ENCODE peak calls at places on chromosomes 12 and 14, in six cellular contexts. One of them, this sample, is unnamed. For H3K4me1, the result is how much of the 10 kb centered on the place peaks cover.

GRCh38 chr14:60090864-60091519 is 731 bp upstream of the PCNX4 start:
- DNase-seq in body of pancreas: peak
- DNase-seq in thoracic aorta: no peak
- DNase-seq in K562: peak
- DNase-seq in A549: peak
- DNase-seq in fibroblast of lung: peak
- DNase-seq in this sample: peak

GRCh38 chr12:124392991-124393790 is 98.3 kb downstream of the RFLNA start:
- DNase-seq in thoracic aorta: peak
- DNase-seq in body of pancreas: peak
- DNase-seq in fibroblast of lung: peak
- DNase-seq in K562: no peak
- DNase-seq in A549: peak
- DNase-seq in this sample: peak

GRCh38 chr12:12379831-12380730 is 23.2 kb downstream of the BORCS5 start:
- DNase-seq in thoracic aorta: no peak
- DNase-seq in K562: no peak
- DNase-seq in body of pancreas: no peak
- DNase-seq in fibroblast of lung: peak
- DNase-seq in A549: no peak
- DNase-seq in this sample: no peak

GRCh38 chr12:89450922-89451321 is 73.7 kb downstream of the GALNT4 start:
- DNase-seq in A549: no peak
- DNase-seq in fibroblast of lung: peak
- DNase-seq in K562: no peak
- DNase-seq in thoracic aorta: no peak
- DNase-seq in body of pancreas: no peak
- DNase-seq in this sample: no peak

GRCh38 chr12:20602671-20603402 is 92.3 kb upstream of the SLCO1C1 start:
- DNase-seq in A549: peak
- DNase-seq in K562: no peak
- DNase-seq in fibroblast of lung: peak
- DNase-seq in body of pancreas: no peak
- DNase-seq in thoracic aorta: no peak
- DNase-seq in this sample: no peak

GRCh38 chr12:575129-575502 is 88.1 kb downstream of the NINJ2 start:
- DNase-seq in A549: no peak
- DNase-seq in thoracic aorta: no peak
- DNase-seq in K562: no peak
- DNase-seq in body of pancreas: no peak
- DNase-seq in fibroblast of lung: no peak
- DNase-seq in this sample: no peak

GRCh38 chr12:97760601-97761000 is 298.0 kb downstream of the RMST start:
- DNase-seq in body of pancreas: no peak
- DNase-seq in thoracic aorta: no peak
- DNase-seq in fibroblast of lung: no peak
- DNase-seq in A549: no peak
- DNase-seq in K562: no peak
- DNase-seq in this sample: no peak

GRCh38 chr12:98373019-98373554 is 142.3 kb upstream of the TMPO start:
- DNase-seq in A549: peak
- DNase-seq in thoracic aorta: no peak
- DNase-seq in body of pancreas: peak
- DNase-seq in fibroblast of lung: peak
- DNase-seq in K562: peak
- DNase-seq in this sample: no peak

GRCh38 chr14:89315493-89316456 is 101.3 kb downstream of the FOXN3 start:
- DNase-seq in K562: no peak
- DNase-seq in body of pancreas: no peak
- DNase-seq in fibroblast of lung: no peak
- DNase-seq in thoracic aorta: no peak
- DNase-seq in A549: no peak
- DNase-seq in this sample: no peak

GRCh38 chr12:9922429-9922828 is 9.7 kb downstream of the CLEC2A start:
- DNase-seq in thoracic aorta: no peak
- DNase-seq in K562: no peak
- DNase-seq in body of pancreas: no peak
- DNase-seq in fibroblast of lung: no peak
- DNase-seq in A549: no peak
- DNase-seq in this sample: no peak

GRCh38 chr14:67941456-67942018 is 122.0 kb downstream of the RAD51B start:
- DNase-seq in thoracic aorta: no peak
- DNase-seq in K562: no peak
- DNase-seq in fibroblast of lung: peak
- DNase-seq in body of pancreas: no peak
- DNase-seq in A549: peak
- DNase-seq in this sample: no peak

GRCh38 chr14:61188196-61188595 is 92.9 kb downstream of the TMEM30B start:
- DNase-seq in thoracic aorta: no peak
- DNase-seq in A549: peak
- DNase-seq in body of pancreas: no peak
- DNase-seq in K562: no peak
- DNase-seq in fibroblast of lung: peak
- DNase-seq in this sample: peak

GRCh38 chr14:60214415-60215126 is 34.5 kb upstream of the PPM1A start:
- DNase-seq in fibroblast of lung: no peak
- DNase-seq in K562: no peak
- DNase-seq in thoracic aorta: no peak
- DNase-seq in A549: no peak
- DNase-seq in body of pancreas: no peak
- DNase-seq in this sample: no peak

GRCh38 chr14:34620115-34620514 is 9.8 kb downstream of the SNX6 start:
- DNase-seq in K562: no peak
- DNase-seq in body of pancreas: no peak
- DNase-seq in thoracic aorta: no peak
- DNase-seq in fibroblast of lung: no peak
- DNase-seq in A549: no peak
- DNase-seq in this sample: no peak

GRCh38 chr12:100141666-100141997 is 1.0 kb downstream of the BLTP3B start:
- DNase-seq in K562: peak
- DNase-seq in body of pancreas: peak
- DNase-seq in fibroblast of lung: peak
- DNase-seq in A549: peak
- DNase-seq in thoracic aorta: no peak
- DNase-seq in this sample: peak

GRCh38 chr12:17278946-17279345 is 673.0 kb upstream of the LMO3 start:
- DNase-seq in body of pancreas: no peak
- DNase-seq in A549: no peak
- DNase-seq in K562: no peak
- DNase-seq in thoracic aorta: no peak
- DNase-seq in fibroblast of lung: peak
- DNase-seq in this sample: no peak

GRCh38 chr14:77605392-77605978 is 11.0 kb downstream of the SPTLC2 start:
- DNase-seq in A549: no peak
- DNase-seq in fibroblast of lung: no peak
- DNase-seq in K562: peak
- DNase-seq in body of pancreas: no peak
- DNase-seq in thoracic aorta: no peak
- DNase-seq in this sample: no peak

GRCh38 chr12:132133952-132134652 is 10.0 kb downstream of the DDX51 start:
- DNase-seq in thoracic aorta: no peak
- DNase-seq in body of pancreas: no peak
- DNase-seq in A549: peak
- DNase-seq in fibroblast of lung: no peak
- DNase-seq in K562: peak
- DNase-seq in this sample: no peak

GRCh38 chr14:44316647-44317432 is 190.2 kb downstream of the FSCB start:
- DNase-seq in thoracic aorta: no peak
- DNase-seq in K562: peak
- DNase-seq in fibroblast of lung: peak
- DNase-seq in A549: peak
- DNase-seq in body of pancreas: peak
- DNase-seq in this sample: no peak

GRCh38 chr12:27277846-27278260 is 33.8 kb downstream of the STK38L start:
- DNase-seq in K562: no peak
- DNase-seq in body of pancreas: peak
- DNase-seq in thoracic aorta: peak
- DNase-seq in A549: peak
- DNase-seq in fibroblast of lung: peak
- DNase-seq in this sample: peak

GRCh38 chr12:26890784-26891183 is 47.0 kb downstream of the INTS13 start:
- DNase-seq in K562: no peak
- DNase-seq in fibroblast of lung: no peak
- DNase-seq in body of pancreas: no peak
- DNase-seq in A549: no peak
- DNase-seq in thoracic aorta: no peak
- DNase-seq in this sample: no peak

GRCh38 chr14:50675597-50675996 is 7.5 kb upstream of the SAV1 start:
- DNase-seq in fibroblast of lung: peak
- DNase-seq in A549: peak
- DNase-seq in thoracic aorta: no peak
- DNase-seq in K562: no peak
- DNase-seq in body of pancreas: no peak
- DNase-seq in this sample: no peak

GRCh38 chr12:70560671-70561070 is 76.6 kb downstream of the PTPRB start:
- DNase-seq in K562: no peak
- DNase-seq in thoracic aorta: no peak
- DNase-seq in fibroblast of lung: no peak
- DNase-seq in A549: no peak
- DNase-seq in body of pancreas: no peak
- DNase-seq in this sample: no peak

GRCh38 chr12:103739546-103739945 is 101.5 kb downstream of the NT5DC3 start:
- DNase-seq in thoracic aorta: no peak
- DNase-seq in body of pancreas: no peak
- DNase-seq in fibroblast of lung: no peak
- DNase-seq in A549: no peak
- DNase-seq in K562: no peak
- DNase-seq in this sample: no peak

GRCh38 chr14:75443203-75443969 is 15.6 kb downstream of the JDP2 start:
- DNase-seq in A549: no peak
- DNase-seq in fibroblast of lung: peak
- DNase-seq in body of pancreas: no peak
- DNase-seq in thoracic aorta: no peak
- DNase-seq in K562: no peak
- DNase-seq in this sample: no peak

GRCh38 chr12:93039062-93039461 is 110.0 kb upstream of the EEA1 start:
- DNase-seq in K562: no peak
- DNase-seq in fibroblast of lung: no peak
- DNase-seq in A549: no peak
- DNase-seq in thoracic aorta: no peak
- DNase-seq in body of pancreas: no peak
- DNase-seq in this sample: no peak

GRCh38 chr12:100672075-100672592 is 98.7 kb downstream of the GAS2L3 start:
- DNase-seq in K562: peak
- DNase-seq in thoracic aorta: no peak
- DNase-seq in body of pancreas: no peak
- DNase-seq in fibroblast of lung: no peak
- DNase-seq in A549: peak
- DNase-seq in this sample: no peak

GRCh38 chr12:3132636-3133409 is 55.6 kb downstream of the TSPAN9 start:
- DNase-seq in body of pancreas: peak
- DNase-seq in thoracic aorta: no peak
- DNase-seq in A549: no peak
- DNase-seq in K562: no peak
- DNase-seq in fibroblast of lung: peak
- DNase-seq in this sample: peak
- H3K4me1 ChIP-seq in body of pancreas: under half
- H3K4me1 ChIP-seq in thoracic aorta: under half
- H3K4me1 ChIP-seq in A549: under half
- H3K4me1 ChIP-seq in K562: under half
- H3K4me1 ChIP-seq in fibroblast of lung: under half
- H3K4me1 ChIP-seq in this sample: under half

DNA sequence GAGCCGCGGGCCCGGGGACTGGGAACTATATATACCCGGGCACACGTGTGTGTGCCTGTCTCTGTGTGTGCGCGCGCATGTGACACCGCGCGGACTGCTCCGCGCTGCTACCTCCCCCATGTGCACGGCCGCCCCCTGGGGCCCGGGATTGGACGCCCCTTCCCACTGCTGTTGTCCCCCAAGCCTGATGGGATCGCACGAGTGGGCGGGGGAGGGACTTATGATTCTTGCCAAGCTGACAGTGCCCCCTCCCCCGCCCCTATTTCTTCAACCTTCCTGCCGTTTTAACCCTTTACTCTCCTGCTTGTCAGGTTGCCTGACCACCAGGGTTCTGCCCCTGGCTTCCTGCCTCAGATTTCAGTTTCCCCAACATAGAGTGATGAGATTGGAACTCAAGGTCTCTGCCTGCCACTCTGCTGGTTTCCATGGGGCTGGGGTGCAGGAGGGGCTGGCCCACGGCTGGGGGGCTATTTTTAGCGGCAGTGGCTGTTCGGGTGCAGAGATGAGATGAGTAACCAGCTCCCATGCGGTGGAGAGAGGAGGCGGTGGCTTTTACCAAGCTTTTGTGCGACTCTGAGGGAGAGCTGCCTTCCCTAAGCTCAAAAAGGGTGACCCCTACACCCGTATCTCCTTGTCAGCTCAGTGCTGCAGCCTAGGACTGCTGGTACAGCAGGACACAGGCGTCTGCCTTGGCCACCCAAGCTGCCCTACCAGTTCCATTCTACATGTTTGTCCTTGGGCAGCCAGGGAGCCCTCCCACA is at the start of gene DDN:
- DNase-seq in fibroblast of lung: peak
- DNase-seq in body of pancreas: peak
- DNase-seq in K562: peak
- DNase-seq in A549: peak
- DNase-seq in thoracic aorta: no peak
- DNase-seq in this sample: no peak
- H3K4me1 ChIP-seq in fibroblast of lung: under half
- H3K4me1 ChIP-seq in body of pancreas: under half
- H3K4me1 ChIP-seq in K562: under half
- H3K4me1 ChIP-seq in A549: under half
- H3K4me1 ChIP-seq in thoracic aorta: under half
- H3K4me1 ChIP-seq in this sample: under half

DNA sequence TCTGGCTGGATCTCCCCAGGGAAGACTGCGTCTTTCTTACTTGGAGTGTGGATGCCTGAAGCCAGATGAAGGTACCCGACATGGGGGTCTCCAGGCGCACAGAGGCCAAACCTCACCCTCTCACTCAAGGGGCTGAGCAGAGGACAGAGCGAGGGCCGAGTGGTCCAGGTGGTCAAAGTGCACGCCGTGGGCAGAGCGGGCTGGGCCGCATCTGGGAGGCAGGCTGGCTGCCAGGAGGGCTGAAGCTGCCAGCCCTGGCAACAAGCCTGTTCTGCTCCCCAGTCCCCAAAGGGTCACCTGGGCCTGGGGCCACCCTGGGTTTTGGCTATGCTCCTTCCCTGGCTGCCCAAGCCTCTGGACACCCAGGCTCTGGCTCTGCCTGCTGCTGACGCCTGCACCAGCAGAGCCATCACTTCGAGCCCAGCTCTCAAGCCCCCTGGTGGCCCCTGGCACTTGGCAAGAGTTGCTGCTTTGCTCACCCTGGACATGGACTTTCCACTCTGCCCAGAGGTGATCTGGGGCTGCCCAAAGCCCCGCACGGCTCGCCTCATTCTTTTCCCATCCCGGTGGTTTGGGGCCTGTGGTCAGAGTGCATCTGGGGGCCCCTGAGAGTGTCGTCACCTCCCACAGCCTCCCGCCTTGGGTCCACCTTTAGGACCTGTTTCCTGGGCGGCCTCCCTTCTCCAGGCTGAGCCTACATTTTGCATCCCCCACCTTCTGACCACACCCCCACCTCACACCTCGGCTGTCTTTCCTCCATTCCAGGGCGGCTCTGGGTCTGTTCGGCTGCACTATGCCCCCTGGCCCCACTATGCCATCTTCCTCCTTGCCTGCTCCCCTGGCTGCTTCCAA is 2.8 kb downstream of the ADSS1 start:
- DNase-seq in A549: peak
- DNase-seq in body of pancreas: no peak
- DNase-seq in K562: no peak
- DNase-seq in fibroblast of lung: no peak
- DNase-seq in thoracic aorta: no peak
- DNase-seq in this sample: no peak
- H3K4me1 ChIP-seq in A549: half or more
- H3K4me1 ChIP-seq in body of pancreas: under half
- H3K4me1 ChIP-seq in K562: half or more
- H3K4me1 ChIP-seq in fibroblast of lung: under half
- H3K4me1 ChIP-seq in thoracic aorta: under half
- H3K4me1 ChIP-seq in this sample: under half

GRCh38 chr14:98161366-98161765 is 1110.6 kb downstream of the BCL11B start:
- DNase-seq in body of pancreas: no peak
- DNase-seq in thoracic aorta: no peak
- DNase-seq in fibroblast of lung: no peak
- DNase-seq in A549: no peak
- DNase-seq in K562: no peak
- DNase-seq in this sample: no peak
- H3K4me1 ChIP-seq in body of pancreas: under half
- H3K4me1 ChIP-seq in thoracic aorta: under half
- H3K4me1 ChIP-seq in fibroblast of lung: under half
- H3K4me1 ChIP-seq in A549: under half
- H3K4me1 ChIP-seq in K562: under half
- H3K4me1 ChIP-seq in this sample: under half